ENCODE peak calls at places on chromosomes 5 and 9, in four cellular contexts. H, Q, A and F are unnamed samples.

GRCh38 chr5:105659396-105659795 is 2011.3 kb downstream of the EFNA5 start:
- DNase-seq in H (no peak), Q (no peak), A (no peak), F (no peak)

GRCh38 chr5:65961644-65962043 is 35.3 kb downstream of the ERBIN start:
- DNase-seq in H (no peak), Q (peak), A (no peak), F (no peak)

GRCh38 chr5:6717687-6718086 is 4.5 kb downstream of the TENT4A start:
- DNase-seq in H (no peak), A (no peak), Q (no peak), F (no peak)

GRCh38 chr5:170552486-170553122 is 48.8 kb downstream of the KCNIP1 start:
- DNase-seq in Q (peak), A (no peak), H (peak), F (no peak)

GRCh38 chr9:125750656-125751035 is 3.5 kb downstream of the PBX3 start:
- DNase-seq in Q (peak), A (no peak), H (no peak), F (no peak)

GRCh38 chr5:10662083-10662482 is 98.2 kb downstream of the ANKRD33B start:
- DNase-seq in H (no peak), Q (no peak), A (no peak), F (no peak)

GRCh38 chr5:150438873-150439546 is 10.5 kb downstream of the RPS14 start:
- DNase-seq in H (peak), Q (peak), A (no peak), F (no peak)

GRCh38 chr9:108282872-108283271 is 572.9 kb downstream of the ACTL7B start:
- DNase-seq in Q (no peak), A (no peak), H (no peak), F (no peak)

GRCh38 chr9:76459691-76460635 is 981 bp downstream of the GCNT1 start:
- DNase-seq in H (peak), Q (peak), A (peak), F (peak)

GRCh38 chr9:134167530-134167931 is 3.2 kb upstream of the RNU6ATAC start:
- DNase-seq in A (no peak), Q (peak), H (no peak), F (no peak)

GRCh38 chr5:68593211-68593701 is 377.7 kb downstream of the PIK3R1 start:
- DNase-seq in H (no peak), Q (no peak), A (no peak), F (peak)

GRCh38 chr5:89037090-89037489 is 154.1 kb upstream of the MEF2C start:
- DNase-seq in A (no peak), Q (peak), H (no peak), F (no peak)

GRCh38 chr5:154197801-154198461 is 7.4 kb downstream of the GALNT10 start:
- DNase-seq in Q (peak), H (no peak), A (peak), F (no peak)

GRCh38 chr5:83516962-83517750 is 45.6 kb downstream of the VCAN start:
- DNase-seq in A (no peak), H (no peak), Q (no peak), F (no peak)

GRCh38 chr5:67957374-67957773 is 258.2 kb upstream of the PIK3R1 start:
- DNase-seq in Q (no peak), H (peak), A (no peak), F (no peak)

GRCh38 chr5:113404269-113404668 is 30.5 kb downstream of the TSSK1B start:
- DNase-seq in A (no peak), Q (no peak), H (no peak), F (no peak)